ENCODE peak calls at places on chromosome 2, in nine cellular contexts. W is heart left ventricle, A is anterior cingulate cortex, O is MG63, N is HCT116, L is EH, V is HuH-7.5, B is ELF-1, Q is transverse colon. T is an unnamed sample.

GRCh38 chr2:28134262-28134812 is 243.8 kb downstream of the BABAM2 start:
- DNase-seq in W (no peak), A (no peak), O (no peak), N (no peak), L (no peak), V (no peak), B (no peak), Q (peak), T (no peak)

GRCh38 chr2:85525567-85525966 is 13.4 kb upstream of the MAT2A start:
- DNase-seq in W (no peak), A (no peak), O (no peak), N (no peak), L (no peak), V (no peak), B (no peak), Q (no peak), T (no peak)

GRCh38 chr2:234290671-234291070 is 206.2 kb downstream of the ARL4C start:
- DNase-seq in W (peak), A (no peak), O (no peak), N (no peak), L (peak), V (no peak), B (no peak), Q (peak), T (no peak)

GRCh38 chr2:104933518-104933917 is 79.6 kb downstream of the POU3F3 start:
- DNase-seq in W (no peak), A (no peak), O (no peak), N (no peak), L (no peak), V (no peak), B (no peak), Q (no peak), T (no peak)

GRCh38 chr2:33810046-33810835 is 211.1 kb upstream of the FAM98A start:
- DNase-seq in W (no peak), A (no peak), O (peak), N (no peak), L (peak), V (no peak), B (peak), Q (no peak), T (no peak)

GRCh38 chr2:237299897-237300296 is 114.1 kb downstream of the COL6A3 start:
- DNase-seq in W (no peak), A (no peak), O (peak), N (peak), L (peak), V (no peak), B (no peak), Q (no peak), T (no peak)

GRCh38 chr2:147904051-147904450 is 59.2 kb downstream of the ACVR2A start:
- DNase-seq in W (no peak), A (no peak), O (no peak), N (no peak), L (no peak), V (no peak), B (no peak), Q (no peak), T (no peak)

GRCh38 chr2:3430211-3430610 is 50.7 kb downstream of the TRAPPC12 start:
- DNase-seq in W (no peak), A (no peak), O (no peak), N (no peak), L (no peak), V (no peak), B (no peak), Q (no peak), T (no peak)

GRCh38 chr2:24785704-24786321 is 7.4 kb downstream of the PTRHD1 start:
- DNase-seq in W (no peak), A (no peak), O (no peak), N (no peak), L (no peak), V (no peak), B (no peak), Q (no peak), T (peak)